ENCODE peak calls at places on chromosomes 13 and 19, in four cellular contexts. B is uterus, V is foreskin keratinocyte, S is endodermal cell. Y is an unnamed sample.

GRCh38 chr19:10602330-10603083 is 15.4 kb upstream of the AP1M2 start:
- DNase-seq in B (peak; percentile 84), V (no peak), S (peak; percentile 93), Y (no peak)

GRCh38 chr19:17346109-17346671 is 8.8 kb downstream of the GTPBP3 start:
- DNase-seq in B (peak; percentile 82), V (peak; percentile 44), S (peak; percentile 95), Y (no peak)

GRCh38 chr13:50334092-50334778 is 319.0 kb downstream of the KCNRG start:
- DNase-seq in B (no peak), V (no peak), S (no peak), Y (no peak)

GRCh38 chr13:33577037-33577436 is 240.9 kb upstream of the RFC3 start:
- DNase-seq in B (no peak), V (no peak), S (no peak), Y (no peak)

GRCh38 chr13:82800391-82800790 is 1081.9 kb downstream of the SLITRK1 start:
- DNase-seq in B (no peak), V (no peak), S (no peak), Y (no peak)

GRCh38 chr19:41909706-41910105 is 18.5 kb downstream of the ERFL start:
- DNase-seq in B (no peak), V (no peak), S (no peak), Y (peak; percentile 73)

GRCh38 chr13:110829486-110829885 is 85.4 kb downstream of the ANKRD10 start:
- DNase-seq in B (no peak), V (no peak), S (peak; percentile 20), Y (no peak)

GRCh38 chr19:10870955-10871603 is at the start of gene CARM1:
- DNase-seq in B (peak; percentile 99), V (peak; percentile 93), S (peak; percentile 100), Y (peak; percentile 99)

GRCh38 chr13:112908342-112908741 is 60.7 kb upstream of the MCF2L start:
- DNase-seq in B (no peak), V (no peak), S (no peak), Y (no peak)

GRCh38 chr13:27427663-27428062 is 3.2 kb downstream of the GTF3A start:
- DNase-seq in B (no peak), V (no peak), S (no peak), Y (no peak)

GRCh38 chr19:5624154-5624663 is 1.3 kb downstream of the SAFB start:
- DNase-seq in B (peak; percentile 39), V (no peak), S (peak; percentile 45), Y (no peak)

GRCh38 chr19:47719047-47719885 is 6.0 kb downstream of the EHD2 start:
- DNase-seq in B (peak; percentile 93), V (peak; percentile 97), S (peak; percentile 64), Y (peak; percentile 97)

GRCh38 chr19:43639507-43640423 is at the start of gene CADM4:
- DNase-seq in B (peak; percentile 33), V (no peak), S (peak; percentile 82), Y (no peak)

GRCh38 chr19:38003427-38004099 is 96.6 kb downstream of the SIPA1L3 start:
- DNase-seq in B (peak; percentile 55), V (peak; percentile 91), S (peak; percentile 81), Y (no peak)

GRCh38 chr19:38543807-38544568 is 73.8 kb downstream of the MAP4K1 start:
- DNase-seq in B (peak; percentile 41), V (peak; percentile 96), S (peak; percentile 75), Y (peak; percentile 82)

GRCh38 chr19:48454150-48454730 is 1.1 kb upstream of the KCNJ14 start:
- DNase-seq in B (no peak), V (no peak), S (no peak), Y (no peak)

GRCh38 chr19:3725640-3726310 is 17.6 kb downstream of the TJP3 start:
- DNase-seq in B (no peak), V (no peak), S (peak; percentile 88), Y (no peak)

GRCh38 chr13:73228546-73228945 is 169.7 kb downstream of the KLF5 start:
- DNase-seq in B (no peak), V (peak; percentile 37), S (no peak), Y (no peak)

GRCh38 chr19:1261863-1262686 is 7.1 kb upstream of the CIRBP start:
- DNase-seq in B (peak; percentile 89), V (no peak), S (peak; percentile 83), Y (no peak)

GRCh38 chr13:73390100-73390499 is 331.3 kb downstream of the KLF5 start:
- DNase-seq in B (no peak), V (peak; percentile 73), S (no peak), Y (no peak)

GRCh38 chr19:52069653-52070052 is 21.0 kb upstream of the ZNF432 start:
- DNase-seq in B (no peak), V (no peak), S (no peak), Y (no peak)

GRCh38 chr19:14061751-14062557 is at the start of gene PALM3:
- DNase-seq in B (no peak), V (no peak), S (no peak), Y (no peak)

GRCh38 chr13:77891041-77891440 is 27.6 kb downstream of the EDNRB start:
- DNase-seq in B (no peak), V (no peak), S (no peak), Y (no peak)

GRCh38 chr13:112072531-112073244 is 5.7 kb downstream of the SOX1 start:
- DNase-seq in B (no peak), V (no peak), S (peak; percentile 91), Y (no peak)

GRCh38 chr13:72963762-72964161 is 95.0 kb upstream of the KLF5 start:
- DNase-seq in B (no peak), V (no peak), S (no peak), Y (no peak)

GRCh38 chr13:98858206-98858605 is 105.7 kb upstream of the SLC15A1 start:
- DNase-seq in B (no peak), V (no peak), S (no peak), Y (no peak)

GRCh38 chr19:42199440-42200115 is 17.9 kb downstream of the DEDD2 start:
- DNase-seq in B (no peak), V (peak; percentile 87), S (peak; percentile 86), Y (no peak)

GRCh38 chr13:73938375-73939070 is 195.7 kb downstream of the KLF12 start:
- DNase-seq in B (no peak), V (peak; percentile 92), S (peak; percentile 55), Y (no peak)

GRCh38 chr19:41310031-41310831 is at the start of gene CCDC97:
- DNase-seq in B (peak; percentile 89), V (peak; percentile 82), S (peak; percentile 95), Y (peak; percentile 94)

GRCh38 chr19:40831502-40832430 is 18.5 kb downstream of the CYP2A6 start:
- DNase-seq in B (no peak), V (peak; percentile 87), S (peak; percentile 13), Y (no peak)

GRCh38 chr13:42327725-42328124 is 55.8 kb downstream of the AKAP11 start:
- DNase-seq in B (no peak), V (no peak), S (no peak), Y (no peak)

GRCh38 chr19:35801828-35802227 is 10.8 kb downstream of the PRODH2 start:
- DNase-seq in B (no peak), V (no peak), S (no peak), Y (no peak)

GRCh38 chr19:888615-889385 is 4.2 kb downstream of the MED16 start:
- DNase-seq in B (no peak), V (no peak), S (no peak), Y (no peak)

GRCh38 chr13:66950666-66951065 is 279.5 kb downstream of the PCDH9 start:
- DNase-seq in B (no peak), V (no peak), S (no peak), Y (no peak)

GRCh38 chr13:49308977-49309408 is 61.3 kb downstream of the CDADC1 start:
- DNase-seq in B (peak; percentile 65), V (no peak), S (no peak), Y (no peak)

GRCh38 chr19:40947114-40947513 is 44.0 kb upstream of the CYP2B6 start:
- DNase-seq in B (no peak), V (no peak), S (no peak), Y (no peak)

GRCh38 chr13:96819375-96819774 is 174.9 kb downstream of the OXGR1 start:
- DNase-seq in B (no peak), V (no peak), S (no peak), Y (no peak)

GRCh38 chr13:96821381-96821780 is 172.9 kb downstream of the OXGR1 start:
- DNase-seq in B (no peak), V (peak; percentile 22), S (no peak), Y (no peak)

GRCh38 chr13:96816261-96816660 is 178.0 kb downstream of the OXGR1 start:
- DNase-seq in B (no peak), V (no peak), S (no peak), Y (no peak)

GRCh38 chr13:96816874-96817273 is 177.4 kb downstream of the OXGR1 start:
- DNase-seq in B (no peak), V (no peak), S (peak; percentile 81), Y (no peak)

GRCh38 chr13:96817336-96817941 is 176.8 kb downstream of the OXGR1 start:
- DNase-seq in B (no peak), V (no peak), S (no peak), Y (no peak)
- TF ChIP-seq CTCF in B (peak; percentile 15), V (peak; percentile 65), S (peak; percentile 87), Y (peak; percentile 85)

GRCh38 chr13:38866649-38867048 is 124.0 kb downstream of the STOML3 start:
- DNase-seq in B (no peak), V (no peak), S (no peak), Y (no peak)
- TF ChIP-seq CTCF in B (no peak), V (peak; percentile 50), S (no peak), Y (peak; percentile 40)

GRCh38 chr19:18439025-18439909 is 1.3 kb upstream of the ISYNA1 start:
- DNase-seq in B (no peak), V (peak; percentile 66), S (peak; percentile 58), Y (no peak)

GRCh38 chr19:18435848-18436631 is 1.9 kb downstream of the ISYNA1 start:
- DNase-seq in B (no peak), V (no peak), S (peak; percentile 51), Y (no peak)

GRCh38 chr19:18438331-18439024 is 545 bp upstream of the ISYNA1 start:
- DNase-seq in B (peak; percentile 83), V (peak; percentile 68), S (peak; percentile 92), Y (no peak)

GRCh38 chr19:18436651-18437478 is 1.1 kb downstream of the ISYNA1 start:
- DNase-seq in B (peak; percentile 85), V (peak; percentile 48), S (peak; percentile 95), Y (no peak)

GRCh38 chr19:18437481-18438330 is at the start of gene ISYNA1:
- DNase-seq in B (peak; percentile 73), V (peak; percentile 58), S (peak; percentile 91), Y (no peak)
- TF ChIP-seq CTCF in B (no peak), V (no peak), S (peak; percentile 6), Y (no peak)

GRCh38 chr19:29283366-29283765 is 70.4 kb upstream of the UQCRFS1 start:
- DNase-seq in B (no peak), V (no peak), S (no peak), Y (no peak)

GRCh38 chr19:29288276-29288675 is 75.3 kb upstream of the UQCRFS1 start:
- DNase-seq in B (no peak), V (no peak), S (no peak), Y (no peak)

GRCh38 chr19:29285187-29285687 is 72.3 kb upstream of the UQCRFS1 start:
- DNase-seq in B (no peak), V (no peak), S (no peak), Y (no peak)

GRCh38 chr19:29287061-29287460 is 74.1 kb upstream of the UQCRFS1 start:
- DNase-seq in B (no peak), V (no peak), S (no peak), Y (no peak)

DNA sequence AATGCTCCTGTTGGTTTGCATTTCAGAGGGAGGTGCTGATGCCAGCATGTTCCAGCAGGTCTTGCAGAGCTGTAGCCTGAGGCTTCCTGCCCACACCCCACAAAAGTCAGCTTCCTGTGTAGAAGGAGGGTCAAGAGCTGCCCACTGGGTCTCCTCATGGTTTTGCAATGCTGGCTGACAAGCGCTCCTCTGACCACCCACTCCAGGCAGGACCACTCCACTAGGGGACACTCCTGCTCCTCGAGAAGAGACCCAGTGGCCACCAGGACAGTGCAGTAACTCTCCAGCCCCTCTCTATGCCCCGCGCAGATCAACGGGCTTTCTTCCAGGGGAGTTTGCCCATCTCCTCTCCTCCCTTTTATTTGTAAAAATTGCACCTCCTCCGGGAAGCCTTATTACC is 72.9 kb upstream of the UQCRFS1 start:
- DNase-seq in B (peak; percentile 20), V (no peak), S (peak; percentile 85), Y (no peak)
- TF ChIP-seq CTCF in B (peak; percentile 18), V (no peak), S (peak; percentile 77), Y (no peak)